ENCODE peak calls at places on chromosome 14, in five cellular contexts. H is SW480, B is cardiac muscle cell, T is dorsolateral prefrontal cortex, W is NB4. J is an unnamed sample.

GRCh38 chr14:99382781-99383456 is 97.7 kb downstream of the SETD3 start:
- DNase-seq in H (peak), B (no peak), T (no peak), W (peak), J (no peak)

GRCh38 chr14:39505812-39506211 is 73.6 kb upstream of the FBXO33 start:
- DNase-seq in H (no peak), B (no peak), T (no peak), W (no peak), J (no peak)

GRCh38 chr14:35034440-35034833 is 11.6 kb upstream of the FAM177A1 start:
- DNase-seq in H (no peak), B (no peak), T (no peak), W (no peak), J (no peak)

GRCh38 chr14:105588236-105588860 is 62.0 kb downstream of the TMEM121 start:
- DNase-seq in H (no peak), B (no peak), T (no peak), W (no peak), J (no peak)

GRCh38 chr14:62125793-62126192 is 363.6 kb downstream of the SNAPC1 start:
- DNase-seq in H (no peak), B (no peak), T (no peak), W (no peak), J (no peak)

GRCh38 chr14:96363751-96364336 is 518 bp downstream of the GSKIP start:
- DNase-seq in H (peak), B (peak), T (peak), W (peak), J (peak)

GRCh38 chr14:34699873-34700621 is 14.3 kb downstream of the CFL2 start:
- DNase-seq in H (peak), B (peak), T (no peak), W (no peak), J (peak)

GRCh38 chr14:102774391-102775153 is 2.7 kb upstream of the TRAF3 start:
- DNase-seq in H (peak), B (peak), T (peak), W (peak), J (no peak)

GRCh38 chr14:22422238-22422637 is 166.8 kb downstream of the DAD1 start:
- DNase-seq in H (no peak), B (no peak), T (no peak), W (peak), J (no peak)

GRCh38 chr14:34628681-34629135 is 1.2 kb downstream of the SNX6 start:
- DNase-seq in H (peak), B (peak), T (no peak), W (no peak), J (no peak)

GRCh38 chr14:68792022-68792829 is 641 bp downstream of the ZFP36L1 start:
- DNase-seq in H (peak), B (no peak), T (no peak), W (no peak), J (no peak)

GRCh38 chr14:101812071-101812470 is 50.6 kb downstream of the PPP2R5C start:
- DNase-seq in H (no peak), B (no peak), T (no peak), W (no peak), J (no peak)

GRCh38 chr14:72913809-72914208 is 12.5 kb upstream of the DCAF4 start:
- DNase-seq in H (no peak), B (no peak), T (no peak), W (no peak), J (no peak)

GRCh38 chr14:90661881-90662280 is 154.3 kb downstream of the TTC7B start:
- DNase-seq in H (no peak), B (no peak), T (peak), W (no peak), J (no peak)

GRCh38 chr14:101721951-101722661 is 39.4 kb upstream of the PPP2R5C start:
- DNase-seq in H (peak), B (peak), T (no peak), W (peak), J (peak)

GRCh38 chr14:63986789-63987533 is 134.2 kb downstream of the SYNE2 start:
- DNase-seq in H (no peak), B (peak), T (no peak), W (peak), J (no peak)